ENCODE peak calls at places on chromosomes 5 and 9, in four cellular contexts. Z is SK-N-SH, V is HepG2, B is HL-60. D is an unnamed sample.

GRCh38 chr5:153974131-153974812 is 64.4 kb downstream of the FAM114A2 start:
- DNase-seq in Z (peak), V (peak), B (peak), D (no peak)

GRCh38 chr9:83956288-83957028 is 23.6 kb downstream of the HNRNPK start:
- DNase-seq in Z (peak), V (peak), B (peak), D (no peak)

GRCh38 chr5:170769898-170770416 is 13.6 kb upstream of the GABRP start:
- DNase-seq in Z (no peak), V (no peak), B (no peak), D (no peak)

GRCh38 chr5:150781706-150782614 is 3.4 kb downstream of the SMIM3 start:
- DNase-seq in Z (no peak), V (peak), B (no peak), D (no peak)

GRCh38 chr9:6781476-6781875 is 23.7 kb downstream of the KDM4C start:
- DNase-seq in Z (no peak), V (peak), B (no peak), D (no peak)

GRCh38 chr5:35198096-35198495 is 32.2 kb downstream of the PRLR start:
- DNase-seq in Z (peak), V (peak), B (no peak), D (no peak)

GRCh38 chr5:90477073-90477472 is 2.4 kb downstream of the POLR3G start:
- DNase-seq in Z (no peak), V (no peak), B (no peak), D (no peak)

GRCh38 chr5:6818594-6819512 is 105.6 kb downstream of the TENT4A start:
- DNase-seq in Z (no peak), V (no peak), B (no peak), D (no peak)

GRCh38 chr9:97594414-97594921 is 38.7 kb downstream of the TSTD2 start:
- DNase-seq in Z (no peak), V (no peak), B (no peak), D (no peak)

GRCh38 chr9:113992276-113992951 is 85.7 kb downstream of the AMBP start:
- DNase-seq in Z (peak), V (no peak), B (peak), D (no peak)

GRCh38 chr9:71490810-71491209 is 277.5 kb downstream of the CEMIP2 start:
- DNase-seq in Z (no peak), V (peak), B (no peak), D (no peak)

GRCh38 chr9:131530930-131531832 is at the start of gene UCK1:
- DNase-seq in Z (peak), V (peak), B (peak), D (peak)

DNA sequence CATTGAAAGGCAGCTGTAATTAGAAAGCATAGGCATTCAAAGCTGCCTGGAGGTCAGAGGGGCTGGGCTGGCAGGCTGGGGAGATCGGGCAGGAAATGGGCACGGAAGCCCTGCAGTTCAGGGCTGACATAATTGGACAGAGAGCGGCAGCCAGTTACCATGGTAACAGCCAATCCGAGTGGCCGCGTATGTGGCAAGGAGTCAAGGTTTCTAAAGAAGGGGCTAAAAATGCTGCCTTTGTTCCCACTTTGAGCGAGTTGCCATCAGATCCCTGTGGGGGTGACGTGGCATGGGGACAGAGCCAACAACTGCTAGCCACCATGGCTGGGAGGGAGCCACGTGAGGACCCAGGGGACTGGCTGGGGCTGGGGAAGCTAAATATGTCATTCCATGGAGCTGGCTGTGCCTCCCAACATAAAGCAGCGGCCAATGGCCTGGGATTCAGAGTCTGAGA is 44.7 kb upstream of the NDFIP1 start:
- DNase-seq in Z (peak), V (peak), B (no peak), D (no peak)
- TF ChIP-seq REST in Z (no peak), V (no peak), B (no peak), D (no peak)

DNA sequence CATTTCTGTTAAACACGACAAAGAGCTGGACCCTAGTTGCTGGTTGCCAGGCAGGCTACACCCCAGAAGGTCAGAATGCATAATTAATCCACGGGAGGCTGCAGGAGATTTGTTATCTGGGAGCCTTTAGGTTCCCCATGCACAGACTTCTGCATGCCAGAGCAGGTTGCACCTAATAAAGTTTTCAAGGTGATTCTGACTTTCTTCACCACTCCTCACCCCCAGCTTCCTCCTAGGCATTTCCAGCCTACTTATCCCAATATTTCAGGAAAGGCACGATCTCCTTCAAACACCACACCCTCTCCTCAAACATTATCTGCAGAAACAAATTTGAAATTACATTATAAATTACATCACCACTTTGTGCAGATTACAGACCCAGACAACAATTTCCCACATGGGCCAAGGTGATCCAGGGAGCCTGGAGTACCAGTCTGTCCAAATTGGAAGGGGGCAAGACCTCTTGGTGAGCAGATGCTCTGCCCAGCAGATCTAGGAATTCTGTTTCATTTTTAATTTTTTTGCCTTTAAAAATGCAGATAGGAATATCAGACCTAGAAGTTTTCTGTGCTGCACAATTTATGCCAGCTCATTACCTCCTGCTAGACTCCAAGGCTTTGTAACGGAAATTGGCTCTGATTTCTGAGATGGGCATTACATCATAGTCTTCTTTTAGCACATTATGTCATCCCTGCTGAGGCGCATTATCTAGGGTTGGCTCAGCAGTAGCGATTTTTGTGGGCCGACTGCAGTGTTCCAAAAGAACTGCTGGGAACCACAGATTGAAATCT is 363.4 kb upstream of the SLC30A5 start:
- DNase-seq in Z (peak), V (no peak), B (no peak), D (no peak)
- TF ChIP-seq GABPA in Z (no peak), V (no peak), B (no peak), D (no peak)

DNA sequence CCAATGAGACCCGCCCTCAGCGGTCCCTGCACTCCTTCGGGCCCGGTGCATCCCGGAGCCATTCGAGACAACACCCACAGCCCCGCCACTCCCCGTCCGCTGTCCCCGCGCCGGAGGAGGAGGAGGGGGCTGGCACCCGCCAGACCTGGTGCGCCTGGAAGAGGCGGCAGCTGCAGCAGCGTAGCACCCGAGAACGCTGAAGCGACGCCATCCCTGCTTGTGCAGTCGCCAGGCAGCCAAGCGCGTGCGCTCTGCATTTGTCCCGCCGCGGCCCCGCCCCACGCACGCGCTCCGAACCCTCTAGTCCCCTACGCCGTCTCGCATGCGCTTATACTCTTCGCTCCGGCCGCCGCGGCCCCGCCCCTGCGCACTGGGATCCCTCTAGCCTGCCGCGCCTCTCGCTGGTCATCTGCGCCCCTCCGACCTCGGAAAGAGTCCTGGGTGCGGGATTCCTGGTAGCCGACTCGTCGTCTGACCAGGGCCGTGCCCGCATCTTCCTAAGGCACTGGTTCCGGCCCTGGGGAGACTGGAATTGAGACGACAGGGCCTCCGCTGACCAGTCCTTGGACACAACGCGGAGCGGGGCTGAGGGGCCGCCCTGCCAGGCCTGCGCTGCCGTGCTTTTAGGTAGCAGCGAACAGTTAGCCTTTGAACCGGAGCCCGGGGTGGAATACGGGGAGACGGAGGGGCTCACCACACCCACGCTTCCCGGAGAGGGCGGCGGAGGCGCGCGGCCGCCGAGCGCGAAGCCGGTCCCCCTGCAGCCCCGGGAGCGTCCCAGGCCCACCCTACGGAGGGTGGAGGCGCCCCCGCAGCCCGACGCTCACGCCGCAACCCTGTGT is at the start of gene MRNIP:
- DNase-seq in Z (peak), V (peak), B (peak), D (peak)
- TF ChIP-seq REST in Z (no peak), V (no peak), B (no peak), D (no peak)

DNA sequence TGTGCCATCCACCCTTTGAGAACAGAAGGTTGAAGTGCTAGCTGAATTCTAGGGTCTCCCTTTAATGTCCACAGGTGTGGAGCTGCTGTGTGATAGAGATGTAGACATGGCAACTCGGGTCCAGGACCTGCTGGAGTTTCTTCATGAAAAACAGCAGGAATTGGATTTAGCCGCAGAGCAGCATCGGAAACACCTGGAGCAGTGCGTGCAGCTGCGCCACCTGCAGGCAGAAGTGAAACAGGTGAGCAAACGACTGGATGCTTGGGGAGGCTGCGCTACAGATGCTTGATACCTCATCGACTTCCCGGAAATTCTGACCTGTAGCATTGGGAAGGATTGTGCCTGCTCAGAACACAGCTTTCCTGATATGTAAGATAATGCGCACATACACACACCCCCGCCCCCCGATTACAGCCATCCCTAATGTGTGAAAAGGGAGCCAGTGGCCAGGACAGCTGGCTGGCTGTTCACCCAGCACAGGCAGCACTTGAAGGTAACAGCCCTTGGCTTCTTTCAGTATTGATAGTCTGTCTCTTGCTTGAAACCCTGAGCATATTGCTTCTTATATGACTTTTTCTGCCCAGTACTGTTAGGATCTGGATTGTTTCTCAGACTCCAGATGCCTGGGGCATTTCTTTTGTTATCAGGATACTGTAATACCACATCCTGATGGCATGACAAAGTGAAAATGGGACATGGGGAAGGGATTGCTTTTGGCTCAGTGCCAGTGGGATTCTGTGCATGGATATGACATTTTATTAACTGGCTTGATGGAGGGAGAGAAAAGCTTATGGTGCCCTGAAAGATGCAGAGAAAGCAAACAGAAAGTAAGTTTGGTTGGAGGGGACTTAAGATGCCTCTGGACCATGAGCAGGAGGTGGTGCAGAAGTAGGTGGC is 216.8 kb upstream of the OTULINL start:
- DNase-seq in Z (peak), V (peak), B (no peak), D (no peak)
- TF ChIP-seq GABPA in Z (no peak), V (no peak), B (no peak), D (no peak)